ENCODE peak calls at places on chromosome 12, in four cellular contexts. M is uterus, E is ovary, N is body of pancreas. J is an unnamed sample.

GRCh38 chr12:80553316-80553715 is 109.3 kb downstream of the PTPRQ start:
- DNase-seq in M (no peak), E (no peak), N (no peak), J (no peak)

GRCh38 chr12:61536525-61536924 is 723.7 kb upstream of the USP15 start:
- DNase-seq in M (no peak), E (no peak), N (no peak), J (no peak)

GRCh38 chr12:12947902-12948301 is 4.1 kb downstream of the GPRC5D start:
- DNase-seq in M (no peak), E (no peak), N (no peak), J (no peak)

GRCh38 chr12:9870311-9870866 is 1.2 kb upstream of the CLEC2B start:
- DNase-seq in M (no peak), E (no peak), N (no peak), J (no peak)

GRCh38 chr12:3947781-3948180 is 74.6 kb upstream of the PARP11 start:
- DNase-seq in M (no peak), E (no peak), N (no peak), J (no peak)

GRCh38 chr12:52280319-52280795 is 5.9 kb downstream of the KRT86 start:
- DNase-seq in M (peak), E (peak), N (peak), J (peak)

GRCh38 chr12:58309806-58310205 is 368.4 kb downstream of the ATP23 start:
- DNase-seq in M (no peak), E (no peak), N (no peak), J (no peak)

GRCh38 chr12:124091835-124092234 is 118.8 kb downstream of the ZNF664 start:
- DNase-seq in M (no peak), E (no peak), N (no peak), J (no peak)

GRCh38 chr12:54521291-54522062 is 23.9 kb downstream of the NCKAP1L start:
- DNase-seq in M (no peak), E (no peak), N (no peak), J (no peak)

GRCh38 chr12:83122623-83122934 is 435.9 kb downstream of the TMTC2 start:
- DNase-seq in M (no peak), E (no peak), N (no peak), J (no peak)

GRCh38 chr12:38847247-38847646 is 58.1 kb downstream of the CPNE8 start:
- DNase-seq in M (no peak), E (no peak), N (no peak), J (no peak)

GRCh38 chr12:131137836-131138637 is 184.3 kb downstream of the ADGRD1 start:
- DNase-seq in M (peak), E (peak), N (no peak), J (no peak)

GRCh38 chr12:52344111-52344510 is 22.9 kb upstream of the KRT83 start:
- DNase-seq in M (no peak), E (no peak), N (no peak), J (no peak)

GRCh38 chr12:119749666-119750065 is 81.7 kb downstream of the PRKAB1 start:
- DNase-seq in M (no peak), E (no peak), N (no peak), J (no peak)

GRCh38 chr12:30725739-30726138 is 29.0 kb downstream of the CAPRIN2 start:
- DNase-seq in M (no peak), E (no peak), N (no peak), J (no peak)

GRCh38 chr12:131642101-131642540 is 68.8 kb upstream of the SFSWAP start:
- DNase-seq in M (no peak), E (no peak), N (no peak), J (peak)

GRCh38 chr12:114414031-114414865 is 8.3 kb upstream of the TBX5 start:
- DNase-seq in M (no peak), E (no peak), N (no peak), J (no peak)

GRCh38 chr12:88419794-88420193 is 160.5 kb downstream of the KITLG start:
- DNase-seq in M (no peak), E (no peak), N (no peak), J (no peak)

GRCh38 chr12:62640910-62641448 is 174.4 kb downstream of the MON2 start:
- DNase-seq in M (no peak), E (no peak), N (no peak), J (no peak)

GRCh38 chr12:114371250-114371649 is 34.7 kb downstream of the TBX5 start:
- DNase-seq in M (no peak), E (no peak), N (no peak), J (no peak)

GRCh38 chr12:128402481-128402880 is 135.5 kb downstream of the TMEM132C start:
- DNase-seq in M (no peak), E (no peak), N (no peak), J (no peak)

GRCh38 chr12:14937689-14938088 is 648 bp downstream of the ERP27 start:
- DNase-seq in M (no peak), E (no peak), N (peak), J (no peak)

GRCh38 chr12:121144416-121144914 is 11.8 kb downstream of the P2RX7 start:
- DNase-seq in M (no peak), E (no peak), N (peak), J (no peak)

GRCh38 chr12:88578821-88579518 is 1.3 kb downstream of the KITLG start:
- DNase-seq in M (no peak), E (no peak), N (peak), J (no peak)

GRCh38 chr12:131087302-131087818 is 133.7 kb downstream of the ADGRD1 start:
- DNase-seq in M (peak), E (peak), N (no peak), J (peak)

GRCh38 chr12:46908236-46908935 is 82.6 kb upstream of the SLC38A4 start:
- DNase-seq in M (no peak), E (no peak), N (no peak), J (no peak)

GRCh38 chr12:6554168-6554989 is 1.5 kb downstream of the IFFO1 start:
- DNase-seq in M (peak), E (peak), N (peak), J (peak)

GRCh38 chr12:94127239-94128131 is 20.9 kb upstream of the PLXNC1 start:
- DNase-seq in M (no peak), E (no peak), N (no peak), J (no peak)

GRCh38 chr12:124737040-124737419 is 126.6 kb downstream of the SCARB1 start:
- DNase-seq in M (no peak), E (no peak), N (no peak), J (no peak)

GRCh38 chr12:110934093-110934852 is 13.9 kb upstream of the MYL2 start:
- DNase-seq in M (no peak), E (no peak), N (no peak), J (no peak)

GRCh38 chr12:49296836-49297694 is 2.1 kb downstream of the PRPH start:
- DNase-seq in M (no peak), E (no peak), N (peak), J (no peak)
- TF ChIP-seq CTCF in M (no peak), E (no peak), N (peak), J (no peak)

GRCh38 chr12:95215925-95216324 is 1.3 kb downstream of the FGD6 start:
- DNase-seq in M (no peak), E (no peak), N (no peak), J (no peak)
- TF ChIP-seq POLR2A in M (no peak), E (no peak), N (no peak), J (no peak)

GRCh38 chr12:32106517-32107366 is at the start of gene BICD1:
- DNase-seq in M (peak), E (peak), N (peak), J (peak)
- TF ChIP-seq CTCF in M (peak), E (peak), N (peak), J (peak)

DNA sequence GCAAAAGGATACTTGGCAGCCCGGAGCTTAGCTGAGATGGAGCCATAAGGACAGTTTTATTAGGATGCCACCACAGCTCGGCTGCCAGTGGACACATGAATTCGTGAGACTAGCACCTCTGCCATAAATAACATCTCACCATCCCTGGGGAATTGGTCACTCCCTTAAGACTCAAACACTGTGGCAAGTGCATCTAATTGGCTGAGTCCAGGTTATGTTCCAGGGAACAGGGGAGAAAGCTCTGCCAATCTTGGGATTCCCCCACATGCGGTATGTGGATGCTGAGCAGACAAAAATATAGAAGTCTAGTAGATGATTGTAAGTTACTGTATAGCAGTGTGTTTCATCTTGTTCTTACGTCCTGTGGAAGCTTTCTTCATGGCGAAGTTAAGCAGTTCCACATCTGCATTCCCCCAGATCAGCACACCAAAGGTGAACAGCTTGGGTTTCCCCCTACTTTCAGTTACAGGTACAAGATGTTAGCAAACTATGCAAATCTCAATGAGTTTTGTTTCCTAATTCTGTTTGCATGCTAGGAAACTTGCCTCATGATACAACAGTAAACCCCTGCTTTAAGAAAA is 131.1 kb downstream of the ETV6 start:
- DNase-seq in M (no peak), E (no peak), N (no peak), J (no peak)
- TF ChIP-seq POLR2A in M (no peak), E (no peak), N (no peak), J (no peak)

DNA sequence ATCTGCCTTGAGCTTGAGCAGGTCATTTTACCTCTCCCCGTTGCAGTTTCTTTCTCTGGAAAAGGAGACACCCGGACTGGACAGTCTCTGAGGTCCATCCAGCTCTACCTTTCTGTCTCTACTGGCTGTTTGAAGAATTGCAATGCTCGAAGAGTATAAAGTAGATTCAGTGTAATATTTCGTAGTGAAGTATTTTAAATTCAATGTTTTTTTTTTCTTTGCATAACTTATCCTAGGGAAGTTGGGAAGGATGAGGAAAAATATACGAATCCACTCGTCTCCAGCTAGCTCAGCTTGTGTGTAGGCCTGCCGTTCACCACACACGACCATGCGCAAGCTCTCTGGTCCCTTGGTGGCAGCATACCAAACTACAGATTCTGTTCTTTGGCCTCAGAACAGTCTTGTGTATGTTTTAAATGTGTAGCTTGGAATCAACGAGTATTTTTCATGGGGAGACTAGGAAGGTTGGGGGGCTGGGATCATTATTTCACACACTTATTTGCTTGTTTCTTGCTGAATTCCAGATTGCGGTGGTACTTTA is 307.9 kb downstream of the CACNA1C start:
- DNase-seq in M (no peak), E (no peak), N (no peak), J (peak)
- TF ChIP-seq CTCF in M (no peak), E (no peak), N (no peak), J (peak)